ENCODE peak calls at places on chromosomes 13 and 19, in five cellular contexts. C, I, F, O and U are unnamed samples. For H3K4me1, the result is how much of the 10 kb centered on the place peaks cover.

GRCh38 chr13:40657961-40658360 is 8.5 kb downstream of the FOXO1 start:
- DNase-seq in C (no peak), I (no peak), F (no peak), O (no peak), U (no peak)

GRCh38 chr19:5799247-5800241 is 5.3 kb upstream of the NRTN start:
- DNase-seq in C (no peak), I (no peak), F (no peak), O (no peak), U (peak)

GRCh38 chr13:100650321-100650720 is 24.3 kb downstream of the TMTC4 start:
- DNase-seq in C (no peak), I (no peak), F (no peak), O (no peak), U (no peak)

GRCh38 chr13:27607125-27607524 is 13.2 kb downstream of the LNX2 start:
- DNase-seq in C (no peak), I (no peak), F (no peak), O (no peak), U (peak)

GRCh38 chr19:33821871-33822270 is 25.2 kb downstream of the KCTD15 start:
- DNase-seq in C (no peak), I (peak), F (peak), O (no peak), U (no peak)

GRCh38 chr13:39321578-39321977 is 281.4 kb downstream of the LHFPL6 start:
- DNase-seq in C (no peak), I (no peak), F (peak), O (no peak), U (no peak)

GRCh38 chr19:19750131-19750841 is 17.4 kb upstream of the ZNF14 start:
- DNase-seq in C (no peak), I (no peak), F (no peak), O (no peak), U (no peak)

GRCh38 chr19:2812414-2813234 is 7.0 kb upstream of the ZNF554 start:
- DNase-seq in C (no peak), I (no peak), F (no peak), O (no peak), U (no peak)

GRCh38 chr19:49339364-49340068 is 4.3 kb downstream of the CD37 start:
- DNase-seq in C (peak), I (peak), F (peak), O (peak), U (peak)

GRCh38 chr13:108408670-108409069 is 139.2 kb downstream of the TNFSF13B start:
- DNase-seq in C (no peak), I (no peak), F (no peak), O (no peak), U (no peak)

GRCh38 chr13:33723365-33723764 is 94.6 kb upstream of the RFC3 start:
- DNase-seq in C (no peak), I (no peak), F (no peak), O (no peak), U (no peak)

GRCh38 chr13:84431646-84432045 is 549.4 kb upstream of the SLITRK1 start:
- DNase-seq in C (no peak), I (no peak), F (no peak), O (no peak), U (no peak)

GRCh38 chr19:10712041-10712440 is 5.8 kb upstream of the DNM2 start:
- DNase-seq in C (no peak), I (no peak), F (no peak), O (peak), U (no peak)

GRCh38 chr13:45786293-45786920 is 65.1 kb downstream of the SIAH3 start:
- DNase-seq in C (no peak), I (no peak), F (no peak), O (no peak), U (peak)

GRCh38 chr19:30136591-30136990 is 194.6 kb downstream of the URI1 start:
- DNase-seq in C (no peak), I (no peak), F (no peak), O (no peak), U (no peak)

GRCh38 chr13:94331281-94331680 is 148.2 kb downstream of the DCT start:
- DNase-seq in C (no peak), I (no peak), F (no peak), O (no peak), U (no peak)

GRCh38 chr13:101779147-101779546 is 326.7 kb downstream of the ITGBL1 start:
- DNase-seq in C (no peak), I (no peak), F (no peak), O (no peak), U (no peak)

GRCh38 chr19:35977446-35978222 is 17.4 kb upstream of the SDHAF1 start:
- DNase-seq in C (peak), I (no peak), F (no peak), O (peak), U (no peak)

GRCh38 chr13:20843177-20843576 is 59.4 kb downstream of the XPO4 start:
- DNase-seq in C (no peak), I (no peak), F (no peak), O (no peak), U (no peak)

GRCh38 chr13:20848203-20848602 is 54.3 kb downstream of the XPO4 start:
- DNase-seq in C (no peak), I (no peak), F (no peak), O (no peak), U (no peak)

GRCh38 chr13:20851844-20852402 is 50.6 kb downstream of the XPO4 start:
- DNase-seq in C (no peak), I (no peak), F (no peak), O (no peak), U (no peak)

GRCh38 chr13:20848944-20849343 is 53.6 kb downstream of the XPO4 start:
- DNase-seq in C (no peak), I (no peak), F (no peak), O (no peak), U (no peak)

GRCh38 chr13:20847298-20847697 is 55.2 kb downstream of the XPO4 start:
- DNase-seq in C (no peak), I (no peak), F (no peak), O (peak), U (no peak)
- H3K27ac ChIP-seq in C (peak), I (no peak), F (peak), O (no peak), U (peak)

GRCh38 chr19:18465214-18465963 is 27.5 kb upstream of the ISYNA1 start:
- DNase-seq in C (no peak), I (no peak), F (no peak), O (no peak), U (no peak)
- TF ChIP-seq CTCF in C (no peak), I (no peak), F (no peak), O (no peak), U (no peak)

GRCh38 chr19:41914191-41914834 is 13.9 kb downstream of the ERFL start:
- DNase-seq in C (no peak), I (no peak), F (no peak), O (no peak), U (no peak)
- H3K4me1 ChIP-seq in C (under half), I (under half), F (under half), O (under half), U (under half)

DNA sequence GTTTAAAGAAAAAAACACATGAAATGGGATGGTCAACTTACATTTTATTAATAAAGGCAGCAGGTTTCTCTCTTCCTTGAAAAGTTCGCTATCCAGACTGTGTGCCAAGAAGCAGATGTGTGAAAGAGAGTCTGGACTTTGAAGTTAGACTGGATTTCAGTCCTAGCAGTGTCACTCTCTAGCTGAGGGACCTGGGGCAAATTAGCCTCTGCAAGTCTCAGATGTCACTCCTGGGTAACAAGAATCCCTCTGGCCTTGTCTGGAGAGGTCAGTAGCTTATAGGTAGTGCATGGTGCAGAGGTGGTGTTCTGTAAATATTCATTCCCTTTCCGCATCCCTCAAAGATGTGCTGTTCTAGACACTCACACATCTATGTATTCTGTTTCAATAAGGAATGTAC is 187.6 kb upstream of the RNF113B start:
- DNase-seq in C (no peak), I (no peak), F (no peak), O (no peak), U (no peak)
- H3K27ac ChIP-seq in C (no peak), I (no peak), F (no peak), O (no peak), U (no peak)

GRCh38 chr19:27750697-27751391 is 1462.1 kb downstream of the UQCRFS1 start:
- DNase-seq in C (no peak), I (no peak), F (no peak), O (no peak), U (no peak)

GRCh38 chr19:27748551-27749152 is 1464.3 kb downstream of the UQCRFS1 start:
- DNase-seq in C (no peak), I (no peak), F (no peak), O (no peak), U (no peak)

GRCh38 chr19:27744926-27745844 is 1467.8 kb downstream of the UQCRFS1 start:
- DNase-seq in C (no peak), I (no peak), F (no peak), O (no peak), U (no peak)

GRCh38 chr19:27745978-27746542 is 1466.9 kb downstream of the UQCRFS1 start:
- DNase-seq in C (no peak), I (no peak), F (no peak), O (no peak), U (no peak)

DNA sequence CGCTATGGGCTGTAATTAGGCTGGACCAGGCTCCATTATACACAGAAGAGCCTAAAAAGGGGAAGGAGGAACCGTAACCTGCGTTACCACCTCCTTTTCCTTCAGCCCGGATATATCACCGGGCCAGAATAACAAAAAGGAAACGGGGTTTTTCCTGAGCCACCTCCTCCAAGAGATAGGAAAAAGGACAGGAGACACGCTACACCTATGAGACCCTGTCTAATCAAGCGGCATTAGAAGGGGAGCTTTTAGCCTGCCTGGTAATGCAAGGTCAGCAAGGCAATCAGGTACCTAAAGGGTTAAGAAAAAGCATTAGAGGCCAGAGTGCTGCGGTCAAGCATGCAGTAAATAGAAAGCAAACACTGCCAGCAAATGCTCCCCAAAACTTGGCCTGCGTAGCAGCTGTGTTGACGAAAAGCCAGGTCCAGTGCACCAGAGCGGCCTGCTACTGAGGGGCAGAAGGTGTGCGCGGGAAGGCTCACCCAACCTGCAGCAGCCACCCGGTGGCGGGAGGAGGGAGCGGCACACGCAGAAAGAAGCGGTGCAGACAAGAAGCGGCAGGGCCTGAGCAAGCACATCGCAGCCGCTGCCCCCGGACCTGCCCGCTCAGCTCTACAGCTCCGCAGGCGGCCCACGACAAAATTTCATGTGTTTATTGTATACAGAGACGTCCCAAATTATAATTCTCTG is 1466.1 kb downstream of the UQCRFS1 start:
- DNase-seq in C (peak), I (no peak), F (peak), O (peak), U (peak)
- TF ChIP-seq CTCF in C (peak), I (no peak), F (peak), O (peak), U (peak)

DNA sequence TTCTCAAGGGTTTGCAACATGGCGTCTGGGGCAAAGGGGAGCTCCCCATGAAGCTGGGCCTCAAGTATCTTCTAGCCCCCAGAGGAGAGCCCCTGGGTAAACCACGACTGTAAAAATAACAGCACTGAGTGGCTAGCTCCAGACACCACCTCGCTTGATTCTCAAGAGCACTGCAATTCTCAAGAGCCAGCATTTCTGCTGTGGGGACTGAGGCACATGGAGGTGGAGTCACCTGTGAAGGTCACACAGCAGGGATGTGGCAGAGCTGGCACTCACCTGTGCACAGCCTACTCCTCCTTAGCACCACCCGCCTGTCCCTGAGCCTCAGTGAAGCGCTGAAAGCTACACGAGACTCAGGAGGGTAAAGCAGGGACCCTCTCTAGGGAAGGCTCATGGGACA is 20.7 kb upstream of the CCNP start:
- DNase-seq in C (no peak), I (no peak), F (no peak), O (no peak), U (no peak)
- H3K4me1 ChIP-seq in C (under half), I (under half), F (under half), O (under half), U (under half)

GRCh38 chr19:13935765-13936486 is 2.3 kb downstream of the PODNL1 start:
- DNase-seq in C (peak), I (no peak), F (no peak), O (peak), U (no peak)
- H3K27ac ChIP-seq in C (no peak), I (no peak), F (no peak), O (no peak), U (no peak)

DNA sequence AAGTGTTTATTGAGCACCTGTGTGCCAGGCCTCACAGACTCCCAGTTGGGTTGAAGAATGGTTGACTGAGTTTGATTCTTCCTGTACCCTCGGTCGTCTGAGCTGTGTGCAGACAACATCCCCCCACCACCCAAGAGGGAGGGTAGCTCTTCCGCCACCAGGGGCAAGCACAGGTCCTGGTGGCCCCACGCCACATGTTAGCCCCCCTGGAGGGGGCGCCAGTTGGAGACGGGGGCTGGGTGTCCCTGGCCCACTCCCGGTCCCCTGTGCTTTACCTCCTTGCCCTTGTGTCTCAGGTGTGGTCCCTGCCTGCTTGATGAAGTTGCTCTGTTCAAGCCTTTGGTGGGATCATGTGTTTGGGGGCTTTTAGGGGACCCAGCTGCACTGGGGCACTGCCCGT is 27.2 kb downstream of the COLGALT1 start:
- DNase-seq in C (no peak), I (no peak), F (no peak), O (peak), U (no peak)
- TF ChIP-seq CTCF in C (no peak), I (no peak), F (no peak), O (peak), U (no peak)

DNA sequence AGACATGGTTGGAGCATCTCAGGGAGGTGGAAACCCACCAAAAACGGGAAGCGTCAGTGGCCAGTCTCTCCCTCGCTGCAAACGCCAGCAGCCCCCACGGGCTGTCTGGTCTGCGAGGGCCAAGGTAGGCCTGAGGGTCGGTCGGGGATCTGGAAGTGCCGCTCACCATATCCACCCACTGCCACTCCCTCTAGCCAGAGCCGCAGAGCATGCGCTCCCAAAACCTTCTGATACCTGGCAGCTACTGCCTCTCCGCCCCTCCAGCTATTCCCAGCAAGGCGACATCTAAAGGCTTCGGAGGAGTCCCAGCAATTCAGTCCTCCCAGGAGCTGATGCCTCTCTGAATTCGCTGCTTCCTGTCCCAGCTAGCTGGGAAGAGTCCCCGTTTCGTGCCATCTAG is 4.4 kb upstream of the FKRP start:
- DNase-seq in C (no peak), I (no peak), F (no peak), O (peak), U (no peak)
- H3K4me1 ChIP-seq in C (under half), I (under half), F (half or more), O (under half), U (under half)

DNA sequence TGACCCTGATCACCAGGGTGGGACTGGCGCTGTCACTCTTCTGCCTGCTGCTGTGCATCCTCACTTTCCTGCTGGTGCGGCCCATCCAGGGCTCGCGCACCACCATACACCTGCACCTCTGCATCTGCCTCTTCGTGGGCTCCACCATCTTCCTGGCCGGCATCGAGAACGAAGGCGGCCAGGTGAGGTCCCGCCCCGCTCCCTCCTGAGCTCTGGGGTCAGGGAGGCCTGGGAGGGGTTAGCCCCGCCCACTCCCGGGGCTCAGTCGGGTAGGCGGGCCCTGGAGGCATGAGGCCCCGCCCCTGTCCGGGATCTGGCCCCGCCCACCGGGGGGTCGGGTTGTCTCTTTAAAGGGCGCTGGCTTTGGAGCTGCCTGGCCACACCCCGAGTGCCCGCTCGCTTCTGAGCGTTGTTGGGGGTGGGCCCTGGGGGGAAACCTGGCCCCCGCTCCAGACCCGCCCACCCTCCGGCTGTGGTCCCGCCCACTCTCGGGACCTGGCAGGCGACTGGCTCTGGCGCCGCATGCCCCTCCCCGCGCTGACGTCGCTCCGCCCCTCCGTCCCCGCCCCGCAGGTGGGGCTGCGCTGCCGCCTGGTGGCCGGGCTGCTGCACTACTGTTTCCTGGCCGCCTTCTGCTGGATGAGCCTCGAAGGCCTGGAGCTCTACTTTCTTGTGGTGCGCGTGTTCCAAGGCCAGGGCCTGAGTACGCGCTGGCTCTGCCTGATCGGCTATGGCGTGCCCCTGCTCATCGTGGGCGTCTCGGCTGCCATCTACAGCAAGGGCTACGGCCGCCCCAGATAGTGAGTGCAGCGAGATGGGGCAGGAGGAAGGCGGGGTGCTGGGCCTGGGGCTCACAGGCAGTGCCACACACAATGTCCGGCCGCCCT is 13.1 kb downstream of the DDX39A start:
- DNase-seq in C (peak), I (peak), F (peak), O (peak), U (peak)
- H3K27ac ChIP-seq in C (peak), I (peak), F (peak), O (peak), U (peak)